ENCODE peak calls at places on chromosomes 12 and 14, in four cellular contexts. N is GM10248, A is Calu3, C is glomerular endothelial cell. X is an unnamed sample.

GRCh38 chr12:92275443-92276154 is 130.0 kb upstream of the BTG1 start:
- DNase-seq in N (no peak), C (no peak), A (no peak), X (no peak)

GRCh38 chr12:54010053-54010971 is 1.5 kb downstream of the HOXC8 start:
- DNase-seq in A (no peak), C (no peak), N (no peak), X (no peak)

GRCh38 chr12:71405884-71406283 is 33.7 kb upstream of the LGR5 start:
- DNase-seq in C (no peak), A (no peak), N (no peak), X (no peak)

GRCh38 chr12:13404631-13405473 is 208.3 kb downstream of the EMP1 start:
- DNase-seq in A (peak), C (no peak), N (no peak), X (no peak)

GRCh38 chr12:19872745-19873144 is 433.5 kb downstream of the AEBP2 start:
- DNase-seq in C (no peak), N (no peak), A (no peak), X (no peak)

GRCh38 chr12:80858356-80858755 is 79.4 kb downstream of the LIN7A start:
- DNase-seq in A (no peak), N (no peak), C (no peak), X (no peak)

GRCh38 chr14:100586153-100586519 is 1.1 kb downstream of the BEGAIN start:
- DNase-seq in N (no peak), C (no peak), A (no peak), X (no peak)

GRCh38 chr14:21556378-21557083 is 23.3 kb downstream of the OR10G3 start:
- DNase-seq in A (no peak), N (no peak), C (no peak), X (no peak)

GRCh38 chr14:99579903-99580570 is 24.0 kb downstream of the CCDC85C start:
- DNase-seq in N (no peak), C (no peak), A (peak), X (peak)

GRCh38 chr12:24838531-24838950 is 110.4 kb downstream of the BCAT1 start:
- DNase-seq in A (no peak), N (peak), C (no peak), X (no peak)

GRCh38 chr14:72736348-72736747 is 157.6 kb downstream of the DPF3 start:
- DNase-seq in C (no peak), N (no peak), A (peak), X (no peak)

GRCh38 chr12:24360907-24361306 is 411.4 kb upstream of the SOX5 start:
- DNase-seq in N (no peak), C (no peak), A (peak), X (no peak)

GRCh38 chr12:80154261-80154660 is 54.9 kb downstream of the OTOGL start:
- DNase-seq in N (no peak), C (no peak), A (peak), X (no peak)

GRCh38 chr12:55972045-55972843 is 1.6 kb upstream of the RAB5B start:
- DNase-seq in A (peak), C (no peak), N (no peak), X (no peak)

GRCh38 chr14:79548836-79549235 is 662.5 kb downstream of the DIO2 start:
- DNase-seq in C (no peak), A (no peak), N (no peak), X (no peak)

X was measured in retinal pigment epithelial cell.